ENCODE peak calls at places on chromosomes 6 and 20, in eight cellular contexts. F is AG10803; I is T-helper 2 cell; L is uterus; G is left ventricle myocardium superior; Z is SK-N-SH; Y is effector CD4-positive, alpha-beta T cell; W is foreskin fibroblast. A is an unnamed sample.

GRCh38 chr6:127879685-127880084 is 21.2 kb downstream of the THEMIS start:
- DNase-seq in F (peak), I (peak), L (no peak), G (peak), Z (no peak), Y (peak), W (peak), A (no peak)

GRCh38 chr20:7505152-7505834 is 435.0 kb downstream of the HAO1 start:
- DNase-seq in F (no peak), I (no peak), L (no peak), G (no peak), Z (no peak), Y (no peak), W (no peak), A (no peak)

GRCh38 chr20:37871751-37872150 is 31.2 kb upstream of the VSTM2L start:
- DNase-seq in F (no peak), I (no peak), L (no peak), G (no peak), Z (no peak), Y (no peak), W (no peak), A (no peak)

GRCh38 chr6:169075211-169075621 is 178.4 kb downstream of the THBS2 start:
- DNase-seq in F (peak), I (no peak), L (peak), G (peak), Z (no peak), Y (no peak), W (peak), A (no peak)

GRCh38 chr6:161228911-161229591 is 44.8 kb downstream of the AGPAT4 start:
- DNase-seq in F (peak), I (peak), L (peak), G (no peak), Z (no peak), Y (no peak), W (peak), A (peak)

GRCh38 chr6:98946877-98947410 is 802 bp downstream of the FBXL4 start:
- DNase-seq in F (peak), I (peak), L (peak), G (peak), Z (peak), Y (peak), W (peak), A (no peak)

GRCh38 chr6:3227363-3228045 is at the start of gene TUBB2B:
- DNase-seq in F (no peak), I (no peak), L (no peak), G (peak), Z (peak), Y (no peak), W (no peak), A (no peak)

GRCh38 chr20:59485576-59486250 is 118.6 kb upstream of the PHACTR3 start:
- DNase-seq in F (no peak), I (no peak), L (no peak), G (no peak), Z (no peak), Y (no peak), W (no peak), A (no peak)

GRCh38 chr6:111663232-111663631 is 57.6 kb upstream of the TRAF3IP2 start:
- DNase-seq in F (no peak), I (no peak), L (peak), G (peak), Z (peak), Y (no peak), W (no peak), A (no peak)

GRCh38 chr6:128124713-128125112 is 223.9 kb upstream of the THEMIS start:
- DNase-seq in F (peak), I (no peak), L (no peak), G (no peak), Z (no peak), Y (no peak), W (peak), A (no peak)

GRCh38 chr6:35737413-35738211 is 780 bp downstream of the ARMC12 start:
- DNase-seq in F (peak), I (peak), L (peak), G (no peak), Z (peak), Y (no peak), W (peak), A (peak)

GRCh38 chr20:3815703-3816315 is 4.5 kb upstream of the AP5S1 start:
- DNase-seq in F (no peak), I (peak), L (no peak), G (no peak), Z (no peak), Y (no peak), W (no peak), A (no peak)

GRCh38 chr6:31763617-31763940 is 1.1 kb downstream of the SAPCD1 start:
- DNase-seq in F (peak), I (no peak), L (no peak), G (no peak), Z (no peak), Y (no peak), W (peak), A (no peak)

GRCh38 chr6:158642097-158642601 is 2.4 kb downstream of the DYNLT1 start:
- DNase-seq in F (peak), I (no peak), L (no peak), G (peak), Z (no peak), Y (no peak), W (peak), A (no peak)

GRCh38 chr6:133764011-133764812 is 124.7 kb upstream of the TCF21 start:
- DNase-seq in F (peak), I (no peak), L (no peak), G (no peak), Z (no peak), Y (no peak), W (peak), A (no peak)

GRCh38 chr6:148818939-148819575 is 72.2 kb downstream of the UST start:
- DNase-seq in F (no peak), I (no peak), L (no peak), G (no peak), Z (no peak), Y (no peak), W (no peak), A (no peak)

GRCh38 chr6:29847871-29848630 is 20.4 kb downstream of the HLA-G start:
- DNase-seq in F (peak), I (peak), L (peak), G (peak), Z (peak), Y (peak), W (peak), A (peak)

GRCh38 chr6:166556871-166557322 is 29.6 kb downstream of the RAMACL start:
- DNase-seq in F (peak), I (peak), L (peak), G (peak), Z (no peak), Y (no peak), W (peak), A (peak)

GRCh38 chr6:156167289-156168076 is 609.7 kb upstream of the ARID1B start:
- DNase-seq in F (peak), I (peak), L (peak), G (peak), Z (no peak), Y (no peak), W (peak), A (no peak)

GRCh38 chr6:154499854-154500589 is 10.5 kb downstream of the CNKSR3 start:
- DNase-seq in F (no peak), I (no peak), L (no peak), G (no peak), Z (no peak), Y (no peak), W (peak), A (no peak)

GRCh38 chr20:2986466-2986865 is 57.0 kb upstream of the GNRH2 start:
- DNase-seq in F (peak), I (peak), L (no peak), G (no peak), Z (no peak), Y (no peak), W (peak), A (no peak)

GRCh38 chr20:23954008-23954745 is 34.4 kb downstream of the GGTLC1 start:
- DNase-seq in F (no peak), I (no peak), L (no peak), G (no peak), Z (no peak), Y (no peak), W (no peak), A (no peak)

GRCh38 chr20:35831029-35831428 is 59.2 kb downstream of the PHF20 start:
- DNase-seq in F (no peak), I (no peak), L (no peak), G (no peak), Z (no peak), Y (no peak), W (peak), A (no peak)

GRCh38 chr20:46240065-46240464 is 68.2 kb downstream of the CDH22 start:
- DNase-seq in F (no peak), I (no peak), L (no peak), G (no peak), Z (no peak), Y (no peak), W (no peak), A (no peak)

GRCh38 chr6:583116-583515 is 73.8 kb downstream of the HUS1B start:
- DNase-seq in F (no peak), I (no peak), L (no peak), G (no peak), Z (no peak), Y (no peak), W (no peak), A (no peak)

GRCh38 chr6:167093922-167094432 is 28.9 kb upstream of the CCR6 start:
- DNase-seq in F (no peak), I (peak), L (no peak), G (peak), Z (no peak), Y (peak), W (no peak), A (no peak)

GRCh38 chr6:106134906-106135634 is 48.9 kb downstream of the PRDM1 start:
- DNase-seq in F (peak), I (no peak), L (no peak), G (no peak), Z (no peak), Y (no peak), W (peak), A (no peak)

GRCh38 chr6:148470141-148470540 is 127.5 kb downstream of the SASH1 start:
- DNase-seq in F (no peak), I (no peak), L (no peak), G (no peak), Z (no peak), Y (no peak), W (no peak), A (no peak)

GRCh38 chr20:8812818-8813217 is 256.1 kb upstream of the PLCB4 start:
- DNase-seq in F (no peak), I (no peak), L (peak), G (no peak), Z (no peak), Y (no peak), W (no peak), A (peak)

GRCh38 chr6:94184666-94185464 is 765.5 kb upstream of the EPHA7 start:
- DNase-seq in F (no peak), I (no peak), L (no peak), G (no peak), Z (no peak), Y (no peak), W (no peak), A (no peak)

GRCh38 chr6:150201791-150202329 is 59.0 kb downstream of the PPP1R14C start:
- DNase-seq in F (no peak), I (no peak), L (no peak), G (no peak), Z (no peak), Y (no peak), W (no peak), A (no peak)

GRCh38 chr6:136604928-136605485 is 54.8 kb upstream of the MAP7 start:
- DNase-seq in F (no peak), I (no peak), L (no peak), G (no peak), Z (no peak), Y (no peak), W (no peak), A (no peak)

GRCh38 chr6:12258591-12258990 is 31.6 kb upstream of the EDN1 start:
- DNase-seq in F (peak), I (no peak), L (no peak), G (no peak), Z (no peak), Y (no peak), W (peak), A (no peak)

GRCh38 chr6:1027795-1028569 is 283.9 kb upstream of the FOXQ1 start:
- DNase-seq in F (no peak), I (no peak), L (no peak), G (no peak), Z (no peak), Y (no peak), W (peak), A (no peak)

GRCh38 chr6:90463874-90464273 is 123.0 kb downstream of the MAP3K7 start:
- DNase-seq in F (no peak), I (no peak), L (no peak), G (no peak), Z (no peak), Y (no peak), W (no peak), A (no peak)

GRCh38 chr6:71107935-71108420 is 151.1 kb upstream of the B3GAT2 start:
- DNase-seq in F (peak), I (no peak), L (peak), G (no peak), Z (no peak), Y (no peak), W (peak), A (no peak)

GRCh38 chr20:11229772-11230171 is 556.0 kb upstream of the JAG1 start:
- DNase-seq in F (peak), I (no peak), L (peak), G (peak), Z (no peak), Y (no peak), W (peak), A (no peak)

GRCh38 chr20:11207749-11208502 is 534.1 kb upstream of the JAG1 start:
- DNase-seq in F (peak), I (no peak), L (no peak), G (no peak), Z (no peak), Y (no peak), W (peak), A (no peak)

GRCh38 chr6:73713426-73714147 is 17.6 kb downstream of the CD109 start:
- DNase-seq in F (no peak), I (no peak), L (no peak), G (no peak), Z (no peak), Y (no peak), W (no peak), A (peak)

A was measured in GDM1.